ENCODE peak calls at places on chromosome 5, in seven cellular contexts. One of them, this sample, is unnamed.

GRCh38 chr5:167850901-167851300 is 440.5 kb upstream of the WWC1 start:
- DNase-seq in tibial artery: no peak
- DNase-seq in colonic mucosa: no peak
- DNase-seq in HCT116: no peak
- DNase-seq in astrocyte: peak; percentile 82
- DNase-seq in A549: no peak
- DNase-seq in thoracic aorta: no peak
- DNase-seq in this sample: no peak

GRCh38 chr5:143147918-143148317 is 255.6 kb downstream of the NR3C1 start:
- DNase-seq in thoracic aorta: no peak
- DNase-seq in colonic mucosa: no peak
- DNase-seq in astrocyte: peak; percentile 61
- DNase-seq in tibial artery: no peak
- DNase-seq in HCT116: no peak
- DNase-seq in A549: no peak
- DNase-seq in this sample: no peak

GRCh38 chr5:9347032-9347431 is 198.8 kb downstream of the SEMA5A start:
- DNase-seq in thoracic aorta: no peak
- DNase-seq in A549: no peak
- DNase-seq in HCT116: no peak
- DNase-seq in tibial artery: no peak
- DNase-seq in astrocyte: no peak
- DNase-seq in colonic mucosa: no peak
- DNase-seq in this sample: no peak

GRCh38 chr5:132655821-132656773 is 1.9 kb upstream of the IL13 start:
- DNase-seq in tibial artery: no peak
- DNase-seq in thoracic aorta: no peak
- DNase-seq in astrocyte: no peak
- DNase-seq in colonic mucosa: peak; percentile 16
- DNase-seq in HCT116: no peak
- DNase-seq in A549: no peak
- DNase-seq in this sample: peak; percentile 60

GRCh38 chr5:96120120-96120519 is 158.5 kb upstream of the ELL2 start:
- DNase-seq in tibial artery: no peak
- DNase-seq in thoracic aorta: no peak
- DNase-seq in A549: no peak
- DNase-seq in astrocyte: no peak
- DNase-seq in colonic mucosa: no peak
- DNase-seq in HCT116: no peak
- DNase-seq in this sample: no peak

GRCh38 chr5:50969207-50970145 is 303.0 kb downstream of the PARP8 start:
- DNase-seq in tibial artery: no peak
- DNase-seq in HCT116: no peak
- DNase-seq in A549: no peak
- DNase-seq in colonic mucosa: no peak
- DNase-seq in thoracic aorta: no peak
- DNase-seq in astrocyte: no peak
- DNase-seq in this sample: no peak

GRCh38 chr5:74392698-74393431 is 247.7 kb downstream of the ENC1 start:
- DNase-seq in astrocyte: peak; percentile 57
- DNase-seq in A549: no peak
- DNase-seq in colonic mucosa: no peak
- DNase-seq in thoracic aorta: no peak
- DNase-seq in tibial artery: no peak
- DNase-seq in HCT116: no peak
- DNase-seq in this sample: no peak

GRCh38 chr5:151740958-151741373 is 17.5 kb downstream of the ATOX1 start:
- DNase-seq in thoracic aorta: no peak
- DNase-seq in A549: no peak
- DNase-seq in tibial artery: no peak
- DNase-seq in colonic mucosa: no peak
- DNase-seq in astrocyte: peak; percentile 82
- DNase-seq in HCT116: no peak
- DNase-seq in this sample: no peak

GRCh38 chr5:84634256-84634655 is 249.6 kb upstream of the EDIL3 start:
- DNase-seq in tibial artery: no peak
- DNase-seq in HCT116: no peak
- DNase-seq in A549: no peak
- DNase-seq in thoracic aorta: no peak
- DNase-seq in colonic mucosa: no peak
- DNase-seq in astrocyte: peak; percentile 10
- DNase-seq in this sample: no peak

GRCh38 chr5:174459832-174460448 is 264.4 kb upstream of the MSX2 start:
- DNase-seq in thoracic aorta: no peak
- DNase-seq in astrocyte: no peak
- DNase-seq in HCT116: no peak
- DNase-seq in tibial artery: no peak
- DNase-seq in colonic mucosa: no peak
- DNase-seq in A549: no peak
- DNase-seq in this sample: no peak

GRCh38 chr5:14672508-14673394 is 8.2 kb downstream of the OTULIN start:
- DNase-seq in colonic mucosa: no peak
- DNase-seq in tibial artery: no peak
- DNase-seq in HCT116: no peak
- DNase-seq in A549: no peak
- DNase-seq in astrocyte: no peak
- DNase-seq in thoracic aorta: no peak
- DNase-seq in this sample: no peak

GRCh38 chr5:41835625-41836024 is 34.6 kb downstream of the OXCT1 start:
- DNase-seq in tibial artery: peak; percentile 83
- DNase-seq in thoracic aorta: peak; percentile 11
- DNase-seq in astrocyte: peak; percentile 79
- DNase-seq in A549: peak; percentile 29
- DNase-seq in HCT116: peak; percentile 13
- DNase-seq in colonic mucosa: no peak
- DNase-seq in this sample: peak; percentile 74

GRCh38 chr5:98433673-98434072 is 339.8 kb upstream of the RGMB start:
- DNase-seq in tibial artery: no peak
- DNase-seq in astrocyte: peak; percentile 10
- DNase-seq in thoracic aorta: no peak
- DNase-seq in A549: no peak
- DNase-seq in colonic mucosa: no peak
- DNase-seq in HCT116: no peak
- DNase-seq in this sample: no peak

GRCh38 chr5:10049825-10050455 is 199.7 kb downstream of the ATPSCKMT start:
- DNase-seq in astrocyte: no peak
- DNase-seq in A549: no peak
- DNase-seq in HCT116: no peak
- DNase-seq in colonic mucosa: no peak
- DNase-seq in tibial artery: no peak
- DNase-seq in thoracic aorta: no peak
- DNase-seq in this sample: no peak

GRCh38 chr5:172701336-172702061 is 60.4 kb downstream of the NEURL1B start:
- DNase-seq in HCT116: no peak
- DNase-seq in tibial artery: no peak
- DNase-seq in thoracic aorta: no peak
- DNase-seq in astrocyte: no peak
- DNase-seq in A549: no peak
- DNase-seq in colonic mucosa: no peak
- DNase-seq in this sample: no peak

GRCh38 chr5:4295663-4296339 is 700.2 kb downstream of the IRX1 start:
- DNase-seq in thoracic aorta: no peak
- DNase-seq in colonic mucosa: no peak
- DNase-seq in astrocyte: peak; percentile 4
- DNase-seq in A549: no peak
- DNase-seq in HCT116: no peak
- DNase-seq in tibial artery: no peak
- DNase-seq in this sample: no peak

DNA sequence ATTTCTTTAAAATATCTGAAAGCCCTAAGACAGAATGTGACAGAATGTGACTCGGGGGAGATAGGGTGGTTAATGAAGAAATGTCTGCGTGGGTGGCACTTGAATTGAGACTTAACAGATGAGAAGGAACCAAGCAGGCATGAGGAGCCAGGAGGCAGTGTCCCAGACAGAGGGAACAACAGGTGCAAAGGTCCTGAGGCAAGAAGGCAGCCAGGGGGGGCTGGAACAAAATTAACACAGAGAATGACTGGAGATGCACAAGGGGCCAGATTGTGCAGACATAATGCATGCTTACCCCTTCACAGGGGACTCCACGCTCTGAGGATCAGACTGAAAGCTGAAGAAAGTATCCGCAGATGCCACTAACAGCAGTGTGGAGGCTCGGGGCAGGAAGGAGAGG is 1.7 kb downstream of the LMAN2 start:
- DNase-seq in tibial artery: no peak
- DNase-seq in astrocyte: no peak
- DNase-seq in A549: no peak
- DNase-seq in HCT116: no peak
- DNase-seq in thoracic aorta: no peak
- DNase-seq in colonic mucosa: no peak
- DNase-seq in this sample: no peak
- H3K4me3 ChIP-seq in tibial artery: peak overlapping the region; percentile 90
- H3K4me3 ChIP-seq in astrocyte: no peak overlapping the region
- H3K4me3 ChIP-seq in A549: no peak overlapping the region
- H3K4me3 ChIP-seq in HCT116: peak overlapping the region; percentile 6
- H3K4me3 ChIP-seq in thoracic aorta: no peak overlapping the region
- H3K4me3 ChIP-seq in colonic mucosa: no peak overlapping the region
- H3K4me3 ChIP-seq in this sample: peak overlapping the region; percentile 68

GRCh38 chr5:163105456-163105855 is 331.9 kb upstream of the CCNG1 start:
- DNase-seq in thoracic aorta: no peak
- DNase-seq in A549: no peak
- DNase-seq in tibial artery: no peak
- DNase-seq in astrocyte: peak; percentile 60
- DNase-seq in colonic mucosa: no peak
- DNase-seq in HCT116: no peak
- DNase-seq in this sample: no peak

GRCh38 chr5:163106098-163106497 is 331.3 kb upstream of the CCNG1 start:
- DNase-seq in thoracic aorta: no peak
- DNase-seq in HCT116: no peak
- DNase-seq in astrocyte: no peak
- DNase-seq in A549: no peak
- DNase-seq in tibial artery: no peak
- DNase-seq in colonic mucosa: no peak
- DNase-seq in this sample: no peak

GRCh38 chr5:163108351-163108750 is 329.0 kb upstream of the CCNG1 start:
- DNase-seq in tibial artery: no peak
- DNase-seq in colonic mucosa: no peak
- DNase-seq in A549: no peak
- DNase-seq in astrocyte: no peak
- DNase-seq in HCT116: no peak
- DNase-seq in thoracic aorta: no peak
- DNase-seq in this sample: no peak

GRCh38 chr5:163104496-163104895 is 332.9 kb upstream of the CCNG1 start:
- DNase-seq in astrocyte: no peak
- DNase-seq in A549: peak; percentile 20
- DNase-seq in HCT116: no peak
- DNase-seq in tibial artery: no peak
- DNase-seq in thoracic aorta: no peak
- DNase-seq in colonic mucosa: no peak
- DNase-seq in this sample: no peak
- H3K4me1 ChIP-seq in astrocyte: no peaks in the 10 kb centered on the region
- H3K4me1 ChIP-seq in A549: no peaks in the 10 kb centered on the region
- H3K4me1 ChIP-seq in HCT116: no peaks in the 10 kb centered on the region
- H3K4me1 ChIP-seq in tibial artery: no peaks in the 10 kb centered on the region
- H3K4me1 ChIP-seq in thoracic aorta: no peaks in the 10 kb centered on the region
- H3K4me1 ChIP-seq in colonic mucosa: no peaks in the 10 kb centered on the region
- H3K4me1 ChIP-seq in this sample: no peaks in the 10 kb centered on the region

GRCh38 chr5:93909356-93909755 is 168.0 kb upstream of the POU5F2 start:
- DNase-seq in colonic mucosa: no peak
- DNase-seq in thoracic aorta: no peak
- DNase-seq in astrocyte: no peak
- DNase-seq in HCT116: no peak
- DNase-seq in tibial artery: no peak
- DNase-seq in A549: peak; percentile 19
- DNase-seq in this sample: no peak
- TF ChIP-seq CTCF in colonic mucosa: no peak
- TF ChIP-seq CTCF in thoracic aorta: no peak
- TF ChIP-seq CTCF in astrocyte: no peak
- TF ChIP-seq CTCF in HCT116: peak; percentile 7
- TF ChIP-seq CTCF in tibial artery: no peak
- TF ChIP-seq CTCF in A549: peak; percentile 39
- TF ChIP-seq CTCF in this sample: no peak

GRCh38 chr5:107704686-107705389 is 34.1 kb upstream of the EFNA5 start:
- DNase-seq in A549: no peak
- DNase-seq in thoracic aorta: no peak
- DNase-seq in tibial artery: no peak
- DNase-seq in HCT116: no peak
- DNase-seq in colonic mucosa: no peak
- DNase-seq in astrocyte: peak; percentile 6
- DNase-seq in this sample: no peak
- H3K4me3 ChIP-seq in A549: no peak overlapping the region
- H3K4me3 ChIP-seq in thoracic aorta: peak overlapping the region; percentile 20
- H3K4me3 ChIP-seq in tibial artery: no peak overlapping the region
- H3K4me3 ChIP-seq in HCT116: no peak overlapping the region
- H3K4me3 ChIP-seq in colonic mucosa: no peak overlapping the region
- H3K4me3 ChIP-seq in astrocyte: peak overlapping the region; percentile 38
- H3K4me3 ChIP-seq in this sample: peak overlapping the region; percentile 5

GRCh38 chr5:150142189-150142788 is 13.4 kb downstream of the PDGFRB start:
- DNase-seq in astrocyte: no peak
- DNase-seq in HCT116: no peak
- DNase-seq in tibial artery: no peak
- DNase-seq in A549: no peak
- DNase-seq in colonic mucosa: no peak
- DNase-seq in thoracic aorta: no peak
- DNase-seq in this sample: no peak
- H3K4me1 ChIP-seq in astrocyte: peaks cover 87% of the 10 kb centered on the region
- H3K4me1 ChIP-seq in HCT116: peaks cover 21% of the 10 kb centered on the region
- H3K4me1 ChIP-seq in tibial artery: peaks cover 11% of the 10 kb centered on the region
- H3K4me1 ChIP-seq in A549: peaks cover 70% of the 10 kb centered on the region
- H3K4me1 ChIP-seq in colonic mucosa: no peaks in the 10 kb centered on the region
- H3K4me1 ChIP-seq in thoracic aorta: peaks cover 100% of the 10 kb centered on the region
- H3K4me1 ChIP-seq in this sample: peaks cover 95% of the 10 kb centered on the region

This sample was measured in ascending aorta.